ENCODE peak calls at places on chromosomes 4 and X, in four cellular contexts. One of them, this sample, is unnamed. For H3K4me1 and H3K9me3, the result is how much of the 10 kb centered on the place peaks cover.

GRCh38 chr4:145656156-145656555 is 23.8 kb upstream of the C4orf51 start:
- DNase-seq in heart left ventricle: no peak
- DNase-seq in tibial nerve: no peak
- DNase-seq in left lung: no peak
- DNase-seq in this sample: no peak

GRCh38 chr4:48103483-48104139 is 30.4 kb downstream of the TXK start:
- DNase-seq in heart left ventricle: no peak
- DNase-seq in tibial nerve: no peak
- DNase-seq in left lung: no peak
- DNase-seq in this sample: no peak

GRCh38 chrX:80812176-80812575 is 2.5 kb upstream of the BRWD3 start:
- DNase-seq in tibial nerve: peak
- DNase-seq in left lung: peak
- DNase-seq in heart left ventricle: peak
- DNase-seq in this sample: no peak

GRCh38 chr4:154854362-154854761 is 73.3 kb downstream of the RBM46 start:
- DNase-seq in heart left ventricle: no peak
- DNase-seq in left lung: no peak
- DNase-seq in tibial nerve: no peak
- DNase-seq in this sample: no peak

GRCh38 chrX:119389854-119390501 is 9.2 kb upstream of the SLC25A43 start:
- DNase-seq in heart left ventricle: no peak
- DNase-seq in left lung: no peak
- DNase-seq in tibial nerve: no peak
- DNase-seq in this sample: no peak

GRCh38 chr4:8585186-8585585 is 5.0 kb downstream of the GPR78 start:
- DNase-seq in heart left ventricle: peak
- DNase-seq in left lung: no peak
- DNase-seq in tibial nerve: no peak
- DNase-seq in this sample: no peak

GRCh38 chrX:10591363-10592036 is 28.9 kb downstream of the MID1 start:
- DNase-seq in tibial nerve: no peak
- DNase-seq in left lung: no peak
- DNase-seq in heart left ventricle: no peak
- DNase-seq in this sample: no peak

GRCh38 chr4:6507345-6507744 is 34.9 kb upstream of the PPP2R2C start:
- DNase-seq in heart left ventricle: no peak
- DNase-seq in tibial nerve: no peak
- DNase-seq in left lung: no peak
- DNase-seq in this sample: no peak

GRCh38 chr4:91958651-91959050 is 345.1 kb upstream of the GRID2 start:
- DNase-seq in left lung: no peak
- DNase-seq in tibial nerve: no peak
- DNase-seq in heart left ventricle: no peak
- DNase-seq in this sample: no peak

GRCh38 chrX:96591418-96591817 is 93.2 kb upstream of the DIAPH2 start:
- DNase-seq in left lung: no peak
- DNase-seq in tibial nerve: peak
- DNase-seq in heart left ventricle: no peak
- DNase-seq in this sample: no peak

GRCh38 chr4:8760561-8760960 is 111.1 kb downstream of the HMX1 start:
- DNase-seq in heart left ventricle: peak
- DNase-seq in tibial nerve: no peak
- DNase-seq in left lung: peak
- DNase-seq in this sample: no peak

GRCh38 chr4:7763106-7763505 is 176.6 kb downstream of the AFAP1 start:
- DNase-seq in heart left ventricle: no peak
- DNase-seq in tibial nerve: no peak
- DNase-seq in left lung: no peak
- DNase-seq in this sample: no peak

GRCh38 chr4:100189820-100190642 is at the start of gene DDIT4L:
- DNase-seq in tibial nerve: no peak
- DNase-seq in heart left ventricle: peak
- DNase-seq in left lung: no peak
- DNase-seq in this sample: peak

GRCh38 chr4:145954924-145955339 is 16.3 kb upstream of the ZNF827 start:
- DNase-seq in tibial nerve: no peak
- DNase-seq in left lung: no peak
- DNase-seq in heart left ventricle: no peak
- DNase-seq in this sample: no peak

GRCh38 chrX:104284407-104285000 is 29.8 kb upstream of the ESX1 start:
- DNase-seq in heart left ventricle: no peak
- DNase-seq in tibial nerve: no peak
- DNase-seq in left lung: no peak
- DNase-seq in this sample: no peak

GRCh38 chr4:112340048-112340447 is 42.9 kb downstream of the ALPK1 start:
- DNase-seq in tibial nerve: no peak
- DNase-seq in left lung: no peak
- DNase-seq in heart left ventricle: no peak
- DNase-seq in this sample: no peak

GRCh38 chrX:153347530-153347929 is 13.6 kb downstream of the ZNF275 start:
- DNase-seq in heart left ventricle: no peak
- DNase-seq in left lung: no peak
- DNase-seq in tibial nerve: no peak
- DNase-seq in this sample: no peak

GRCh38 chrX:41445171-41445570 is 2.0 kb upstream of the NYX start:
- DNase-seq in left lung: no peak
- DNase-seq in heart left ventricle: no peak
- DNase-seq in tibial nerve: no peak
- DNase-seq in this sample: no peak

GRCh38 chr4:122121593-122121992 is 30.5 kb upstream of the BLTP1 start:
- DNase-seq in left lung: no peak
- DNase-seq in tibial nerve: no peak
- DNase-seq in heart left ventricle: no peak
- DNase-seq in this sample: no peak

GRCh38 chrX:39716802-39717540 is 380.8 kb downstream of the BCOR start:
- DNase-seq in left lung: no peak
- DNase-seq in tibial nerve: no peak
- DNase-seq in heart left ventricle: no peak
- DNase-seq in this sample: peak

GRCh38 chr4:15238720-15239119 is 189.1 kb upstream of the C1QTNF7 start:
- DNase-seq in heart left ventricle: no peak
- DNase-seq in left lung: no peak
- DNase-seq in tibial nerve: no peak
- DNase-seq in this sample: no peak

GRCh38 chr4:175935016-175935661 is 123.1 kb upstream of the GPM6A start:
- DNase-seq in left lung: no peak
- DNase-seq in heart left ventricle: no peak
- DNase-seq in tibial nerve: no peak
- DNase-seq in this sample: no peak

GRCh38 chr4:76028242-76028859 is 5.1 kb upstream of the CXCL10 start:
- DNase-seq in tibial nerve: no peak
- DNase-seq in heart left ventricle: no peak
- DNase-seq in left lung: no peak
- DNase-seq in this sample: no peak

GRCh38 chr4:42404001-42404400 is 6.7 kb downstream of the SHISA3 start:
- DNase-seq in heart left ventricle: no peak
- DNase-seq in left lung: no peak
- DNase-seq in tibial nerve: no peak
- DNase-seq in this sample: no peak

GRCh38 chr4:28225005-28225404 is 1364.4 kb downstream of the STIM2 start:
- DNase-seq in heart left ventricle: no peak
- DNase-seq in left lung: no peak
- DNase-seq in tibial nerve: no peak
- DNase-seq in this sample: no peak

GRCh38 chr4:185469539-185470154 is 1.9 kb downstream of the CCDC110 start:
- DNase-seq in tibial nerve: no peak
- DNase-seq in left lung: no peak
- DNase-seq in heart left ventricle: no peak
- DNase-seq in this sample: no peak

GRCh38 chrX:51922561-51922960 is 29.1 kb downstream of the MAGED1 start:
- DNase-seq in left lung: no peak
- DNase-seq in heart left ventricle: no peak
- DNase-seq in tibial nerve: no peak
- DNase-seq in this sample: no peak

GRCh38 chrX:23819385-23820234 is 36.6 kb downstream of the SAT1 start:
- DNase-seq in left lung: no peak
- DNase-seq in heart left ventricle: no peak
- DNase-seq in tibial nerve: no peak
- DNase-seq in this sample: no peak

GRCh38 chr4:165016971-165017370 is 14.8 kb upstream of the TRIM60 start:
- DNase-seq in heart left ventricle: no peak
- DNase-seq in tibial nerve: no peak
- DNase-seq in left lung: no peak
- DNase-seq in this sample: no peak

DNA sequence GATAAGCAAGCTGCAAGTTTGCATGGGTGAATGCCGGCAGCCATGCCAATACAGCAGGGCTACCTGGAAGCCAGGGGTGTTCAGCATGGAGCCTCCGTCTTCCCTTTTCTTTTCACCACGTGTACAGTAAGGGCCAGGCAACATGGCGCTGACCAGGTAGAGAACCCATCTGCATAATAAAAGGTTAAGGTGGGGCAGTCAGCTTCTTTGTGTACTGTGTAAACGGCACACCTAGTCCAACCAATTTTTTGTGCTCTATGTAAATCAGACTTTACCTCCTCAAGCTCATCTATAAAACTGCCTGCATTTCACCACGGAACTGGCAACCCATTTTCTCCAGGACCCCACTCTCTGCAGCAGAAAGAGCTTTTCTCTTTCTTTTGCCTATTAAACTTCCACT is 286.8 kb upstream of the VCX3A start:
- DNase-seq in tibial nerve: no peak
- DNase-seq in left lung: no peak
- DNase-seq in heart left ventricle: no peak
- DNase-seq in this sample: no peak
- H3K4me1 ChIP-seq in tibial nerve: under half
- H3K4me1 ChIP-seq in left lung: under half
- H3K4me1 ChIP-seq in heart left ventricle: under half
- H3K4me1 ChIP-seq in this sample: under half

GRCh38 chrX:131693359-131693758 is 149.5 kb downstream of the OR13H1 start:
- DNase-seq in heart left ventricle: no peak
- DNase-seq in left lung: no peak
- DNase-seq in tibial nerve: no peak
- DNase-seq in this sample: no peak
- H3K9me3 ChIP-seq in heart left ventricle: under half
- H3K9me3 ChIP-seq in left lung: under half
- H3K9me3 ChIP-seq in tibial nerve: under half
- H3K9me3 ChIP-seq in this sample: under half

DNA sequence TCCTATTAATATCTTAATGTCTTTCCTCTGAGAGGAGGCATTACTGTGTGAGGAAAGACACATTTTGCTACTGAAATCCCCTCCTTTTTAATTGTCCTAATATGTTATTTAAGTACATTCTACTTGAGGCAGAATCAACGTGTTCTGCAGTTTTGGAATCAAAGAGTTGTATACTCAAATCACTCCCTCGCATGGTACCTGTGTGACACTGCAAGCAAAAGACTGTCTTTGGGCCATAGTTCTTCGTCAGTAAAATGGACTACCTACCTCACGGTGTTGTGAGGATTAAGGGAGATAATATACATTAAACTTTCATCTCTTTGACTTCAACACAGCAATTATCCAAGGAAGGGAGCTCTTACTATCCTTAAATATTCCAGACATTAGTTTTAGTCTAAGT is 61.5 kb downstream of the TIGD2 start:
- DNase-seq in heart left ventricle: no peak
- DNase-seq in tibial nerve: no peak
- DNase-seq in left lung: no peak
- DNase-seq in this sample: no peak
- TF ChIP-seq CTCF in heart left ventricle: no peak
- TF ChIP-seq CTCF in tibial nerve: no peak
- TF ChIP-seq CTCF in left lung: no peak
- TF ChIP-seq CTCF in this sample: no peak

GRCh38 chr4:1210971-1211370 is 38.0 kb downstream of the CTBP1 start:
- DNase-seq in left lung: peak
- DNase-seq in tibial nerve: no peak
- DNase-seq in heart left ventricle: peak
- DNase-seq in this sample: no peak
- H3K4me1 ChIP-seq in left lung: under half
- H3K4me1 ChIP-seq in tibial nerve: half or more
- H3K4me1 ChIP-seq in heart left ventricle: under half
- H3K4me1 ChIP-seq in this sample: under half

GRCh38 chr4:25211721-25212120 is 22.1 kb upstream of the PI4K2B start:
- DNase-seq in tibial nerve: no peak
- DNase-seq in left lung: no peak
- DNase-seq in heart left ventricle: no peak
- DNase-seq in this sample: no peak

GRCh38 chr4:25212822-25213221 is 21.0 kb upstream of the PI4K2B start:
- DNase-seq in left lung: no peak
- DNase-seq in tibial nerve: no peak
- DNase-seq in heart left ventricle: no peak
- DNase-seq in this sample: no peak

GRCh38 chr4:25213327-25213979 is 20.4 kb upstream of the PI4K2B start:
- DNase-seq in tibial nerve: no peak
- DNase-seq in left lung: no peak
- DNase-seq in heart left ventricle: no peak
- DNase-seq in this sample: no peak

GRCh38 chr4:25209702-25210101 is 24.1 kb upstream of the PI4K2B start:
- DNase-seq in left lung: no peak
- DNase-seq in heart left ventricle: no peak
- DNase-seq in tibial nerve: no peak
- DNase-seq in this sample: no peak

GRCh38 chr4:25215506-25215905 is 18.3 kb upstream of the PI4K2B start:
- DNase-seq in heart left ventricle: no peak
- DNase-seq in left lung: no peak
- DNase-seq in tibial nerve: no peak
- DNase-seq in this sample: no peak
- H3K9me3 ChIP-seq in heart left ventricle: under half
- H3K9me3 ChIP-seq in left lung: under half
- H3K9me3 ChIP-seq in tibial nerve: under half
- H3K9me3 ChIP-seq in this sample: under half

GRCh38 chrX:8749697-8750096 is 17.8 kb upstream of the ANOS1 start:
- DNase-seq in left lung: no peak
- DNase-seq in heart left ventricle: no peak
- DNase-seq in tibial nerve: no peak
- DNase-seq in this sample: no peak

GRCh38 chrX:8755813-8756212 is 23.9 kb upstream of the ANOS1 start:
- DNase-seq in heart left ventricle: no peak
- DNase-seq in tibial nerve: no peak
- DNase-seq in left lung: no peak
- DNase-seq in this sample: no peak

GRCh38 chrX:8760021-8760420 is 28.1 kb upstream of the ANOS1 start:
- DNase-seq in tibial nerve: no peak
- DNase-seq in left lung: no peak
- DNase-seq in heart left ventricle: no peak
- DNase-seq in this sample: no peak

DNA sequence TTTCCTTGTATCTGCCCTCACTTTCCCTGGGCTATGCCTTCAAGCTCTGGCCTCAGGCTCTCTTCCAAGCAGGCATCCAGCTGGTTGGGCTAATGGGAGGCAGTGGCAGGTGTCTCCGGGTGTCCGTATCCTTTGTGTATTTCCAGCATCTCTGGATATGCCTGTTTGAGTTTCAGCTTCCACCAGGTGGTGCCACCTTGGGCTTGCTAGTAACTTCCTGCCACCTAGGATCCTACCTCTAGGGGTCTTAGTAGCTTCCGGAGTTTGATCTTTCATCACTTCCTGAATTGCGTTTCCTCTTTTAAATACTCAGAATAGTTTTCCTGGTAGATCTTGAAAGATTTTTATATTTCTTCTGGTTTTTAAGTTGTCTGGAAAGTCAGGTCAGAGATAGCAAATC is 23.2 kb upstream of the ANOS1 start:
- DNase-seq in heart left ventricle: no peak
- DNase-seq in left lung: no peak
- DNase-seq in tibial nerve: no peak
- DNase-seq in this sample: no peak
- TF ChIP-seq CTCF in heart left ventricle: no peak
- TF ChIP-seq CTCF in left lung: no peak
- TF ChIP-seq CTCF in tibial nerve: no peak
- TF ChIP-seq CTCF in this sample: no peak

This sample was measured in ascending aorta.